ENCODE peak calls at places on chromosomes 16 and 17, in four cellular contexts. G is cardiac fibroblast, Y is left ventricle myocardium inferior, Q is fibroblast of pulmonary artery. K is an unnamed sample.

GRCh38 chr16:8952281-8952751 is 11.4 kb downstream of the USP7 start:
- DNase-seq in Q (no peak), G (no peak), Y (no peak), K (no peak)

GRCh38 chr17:5618511-5618910 is 34.2 kb upstream of the NLRP1 start:
- DNase-seq in G (no peak), Y (no peak), Q (no peak), K (no peak)

GRCh38 chr17:56431736-56432135 is 161.8 kb upstream of the NOG start:
- DNase-seq in Y (no peak), Q (no peak), G (no peak), K (no peak)

GRCh38 chr16:25184771-25185170 is 32.0 kb upstream of the AQP8 start:
- DNase-seq in Y (no peak), G (no peak), Q (no peak), K (no peak)

GRCh38 chr16:78768723-78769122 is 669.3 kb downstream of the WWOX start:
- DNase-seq in Q (no peak), Y (no peak), G (no peak), K (no peak)

GRCh38 chr16:1691276-1691675 is 13.2 kb downstream of the JPT2 start:
- DNase-seq in G (peak; percentile 62), Q (peak; percentile 27), Y (no peak), K (no peak)

GRCh38 chr16:72987480-72987901 is 60.4 kb downstream of the ZFHX3 start:
- DNase-seq in G (no peak), Q (no peak), Y (no peak), K (no peak)

GRCh38 chr17:40646791-40647548 is 648 bp downstream of the SMARCE1 start:
- DNase-seq in Q (peak; percentile 49), G (peak; percentile 17), Y (no peak), K (peak; percentile 4)

GRCh38 chr16:11405331-11406176 is 60.3 kb downstream of the RMI2 start:
- DNase-seq in G (peak; percentile 39), Y (no peak), Q (peak; percentile 33), K (no peak)

GRCh38 chr16:85883813-85884212 is 15.1 kb upstream of the IRF8 start:
- DNase-seq in Y (no peak), G (no peak), Q (no peak), K (no peak)

GRCh38 chr16:31213877-31214704 is at the start of gene TRIM72:
- DNase-seq in Q (no peak), Y (no peak), G (no peak), K (no peak)

GRCh38 chr17:12634789-12635414 is 30.8 kb upstream of the MYOCD start:
- DNase-seq in Y (no peak), G (no peak), Q (peak; percentile 3), K (no peak)

GRCh38 chr17:28887871-28888471 is 9.6 kb downstream of the FLOT2 start:
- DNase-seq in Q (no peak), G (no peak), Y (no peak), K (no peak)

GRCh38 chr17:43846963-43847369 is at the start of gene CD300LG:
- DNase-seq in G (no peak), Y (no peak), Q (no peak), K (no peak)

GRCh38 chr17:75763613-75764416 is 1.2 kb downstream of the GALK1 start:
- DNase-seq in Y (no peak), G (no peak), Q (no peak), K (no peak)

GRCh38 chr17:28346199-28346580 is 10.6 kb downstream of the TNFAIP1 start:
- DNase-seq in Y (no peak), G (no peak), Q (no peak), K (no peak)

GRCh38 chr16:72530434-72530833 is 358.5 kb upstream of the PMFBP1 start:
- DNase-seq in Q (peak; percentile 93), G (peak; percentile 97), Y (no peak), K (peak; percentile 22)

GRCh38 chr16:4550587-4550986 is 5.6 kb upstream of the C16orf96 start:
- DNase-seq in G (no peak), Q (no peak), Y (no peak), K (no peak)

GRCh38 chr16:75322706-75323105 is 71.3 kb upstream of the BCAR1 start:
- DNase-seq in G (peak; percentile 67), Y (no peak), Q (peak; percentile 39), K (no peak)

GRCh38 chr17:41802961-41803682 is 8.6 kb downstream of the P3H4 start:
- DNase-seq in Y (no peak), Q (no peak), G (no peak), K (no peak)

GRCh38 chr17:51667722-51668083 is 407.4 kb downstream of the UTP18 start:
- DNase-seq in G (no peak), Y (no peak), Q (no peak), K (no peak)

DNA sequence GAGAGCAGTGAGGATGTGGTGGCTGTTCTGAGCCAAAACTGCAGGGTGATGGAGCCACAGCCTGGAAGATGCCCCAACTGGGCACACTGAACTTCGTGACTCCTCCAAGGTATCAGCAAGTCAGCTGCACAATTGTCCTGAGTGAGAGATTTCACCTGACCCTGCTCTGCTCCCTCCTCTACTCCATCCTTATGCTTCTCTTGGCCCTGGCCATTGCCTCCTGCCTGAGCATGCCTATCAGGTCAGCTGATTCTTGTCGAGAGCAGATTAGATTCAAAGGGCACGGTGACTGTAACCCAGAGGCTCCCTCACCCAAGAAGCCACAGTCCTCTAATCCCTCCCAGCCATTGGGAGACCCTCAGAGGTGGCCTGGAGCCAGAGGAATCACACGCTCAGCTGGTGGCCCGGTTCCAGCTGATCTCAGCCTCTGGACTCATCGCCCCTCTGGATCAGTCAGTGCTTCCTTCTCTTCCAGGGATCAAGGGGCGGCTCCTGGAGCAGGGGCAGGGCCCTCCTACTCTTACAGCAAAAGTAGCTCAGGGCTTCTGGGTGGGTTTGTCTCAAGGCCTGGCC is 7.0 kb upstream of the CYB561 start:
- DNase-seq in Q (no peak), G (no peak), Y (no peak), K (no peak)
- H3K4me3 ChIP-seq in Q (no peak overlapping the region), G (no peak overlapping the region), Y (no peak overlapping the region), K (no peak overlapping the region)

DNA sequence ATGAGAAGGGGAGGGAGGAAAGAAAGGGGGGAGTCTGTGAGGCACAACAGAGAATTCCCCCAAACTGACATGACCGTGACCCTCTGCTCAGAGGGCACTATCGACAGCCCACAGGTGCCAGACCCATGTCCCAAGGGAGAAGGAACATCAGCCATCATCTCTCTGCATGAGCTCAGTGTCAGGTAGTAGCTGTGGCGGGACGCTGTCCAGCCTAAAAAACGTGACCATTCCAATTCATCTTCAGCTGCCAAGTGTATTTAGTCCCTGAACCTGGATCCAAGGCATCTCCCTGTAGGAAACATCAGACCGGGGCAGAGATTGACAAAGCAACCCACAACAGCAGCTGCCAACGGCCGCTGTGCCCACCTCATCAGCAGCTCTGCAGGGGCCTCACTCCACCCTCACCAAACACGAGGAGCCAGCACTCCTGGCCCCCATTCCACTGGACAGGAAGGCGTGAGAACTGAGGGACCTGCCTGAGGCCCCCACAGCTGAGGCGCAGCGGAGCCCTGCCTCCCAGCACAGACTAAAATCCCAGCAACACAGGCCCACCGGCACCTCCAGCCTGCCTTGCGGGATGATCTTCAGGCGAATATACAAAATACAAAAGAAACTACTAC is 8.6 kb downstream of the TAF1C start:
- DNase-seq in Q (no peak), Y (no peak), G (no peak), K (no peak)
- H3K4me3 ChIP-seq in Q (no peak overlapping the region), Y (peak overlapping the region; percentile 18), G (no peak overlapping the region), K (no peak overlapping the region)

GRCh38 chr16:89697616-89698331 is 3.7 kb downstream of the SPATA2L start:
- DNase-seq in Y (no peak), Q (no peak), G (no peak), K (no peak)

GRCh38 chr16:89700100-89700648 is 1.3 kb downstream of the SPATA2L start:
- DNase-seq in Y (peak; percentile 98), Q (peak; percentile 98), G (peak; percentile 99), K (peak; percentile 87)

GRCh38 chr16:89701425-89702406 is at the start of gene SPATA2L:
- DNase-seq in G (peak; percentile 69), Q (peak; percentile 77), Y (peak; percentile 87), K (no peak)

GRCh38 chr16:89704281-89704680 is 2.8 kb upstream of the SPATA2L start:
- DNase-seq in Q (no peak), G (no peak), Y (no peak), K (no peak)

GRCh38 chr16:89700649-89701424 is 668 bp downstream of the SPATA2L start:
- DNase-seq in G (no peak), Y (no peak), Q (peak; percentile 32), K (no peak)
- H3K4me3 ChIP-seq in G (peak overlapping the region; percentile 87), Y (peak overlapping the region; percentile 83), Q (peak overlapping the region; percentile 74), K (peak overlapping the region; percentile 70)

GRCh38 chr17:35460354-35460851 is 11.8 kb upstream of the SLFN13 start:
- DNase-seq in Q (no peak), G (no peak), Y (peak; percentile 25), K (no peak)
- H3K4me3 ChIP-seq in Q (no peak overlapping the region), G (no peak overlapping the region), Y (peak overlapping the region; percentile 62), K (no peak overlapping the region)